ENCODE peak calls at places on chromosomes 12 and 14, in six cellular contexts. E, H, T, J, N and G are unnamed samples.

GRCh38 chr14:95143813-95144620 is 13.3 kb downstream of the DICER1 start:
- DNase-seq in J (peak; percentile 31), N (no peak), E (peak; percentile 24), T (no peak), H (no peak), G (no peak)

GRCh38 chr14:97298331-97298730 is 501.1 kb downstream of the VRK1 start:
- DNase-seq in N (no peak), E (no peak), H (no peak), T (no peak), J (no peak), G (no peak)

GRCh38 chr12:55974308-55974724 is 438 bp downstream of the RAB5B start:
- DNase-seq in N (no peak), H (no peak), J (peak; percentile 47), E (peak; percentile 45), T (no peak), G (no peak)

GRCh38 chr12:607541-608001 is 55.7 kb downstream of the NINJ2 start:
- DNase-seq in E (no peak), T (no peak), J (peak; percentile 88), N (no peak), H (no peak), G (no peak)

GRCh38 chr12:27537855-27538675 is 14.1 kb downstream of the PPFIBP1 start:
- DNase-seq in N (no peak), J (no peak), H (no peak), E (no peak), T (no peak), G (no peak)

GRCh38 chr12:64912501-64912900 is 88.1 kb downstream of the TBC1D30 start:
- DNase-seq in J (no peak), H (no peak), N (no peak), E (peak; percentile 31), T (no peak), G (no peak)

GRCh38 chr14:77485901-77486678 is 12.5 kb downstream of the ISM2 start:
- DNase-seq in J (no peak), N (peak; percentile 31), H (no peak), T (no peak), E (peak; percentile 47), G (no peak)

GRCh38 chr12:73159952-73160351 is 887.8 kb downstream of the TRHDE start:
- DNase-seq in J (no peak), E (no peak), N (no peak), T (no peak), H (no peak), G (no peak)

GRCh38 chr12:27009926-27010325 is 4.3 kb downstream of the TM7SF3 start:
- DNase-seq in J (peak; percentile 8), E (peak; percentile 9), N (no peak), H (no peak), T (no peak), G (no peak)

GRCh38 chr12:132986001-132986884 is at the start of gene ZNF26:
- DNase-seq in J (peak; percentile 94), N (peak; percentile 34), T (peak; percentile 59), H (peak; percentile 93), E (peak; percentile 87), G (peak; percentile 49)

GRCh38 chr14:88770736-88771135 is 22.0 kb downstream of the EML5 start:
- DNase-seq in E (no peak), N (no peak), H (no peak), T (no peak), J (no peak), G (no peak)

GRCh38 chr14:30179381-30180130 is 251.9 kb upstream of the PRKD1 start:
- DNase-seq in N (no peak), H (no peak), T (no peak), E (peak; percentile 29), J (no peak), G (no peak)

GRCh38 chr12:17079251-17079909 is 473.4 kb upstream of the LMO3 start:
- DNase-seq in T (no peak), H (no peak), J (no peak), N (no peak), E (no peak), G (no peak)

GRCh38 chr14:34711808-34712712 is 2.3 kb downstream of the CFL2 start:
- DNase-seq in N (no peak), J (no peak), E (no peak), T (no peak), H (no peak), G (no peak)

GRCh38 chr14:61372379-61372778 is 51.0 kb downstream of the PRKCH start:
- DNase-seq in N (no peak), J (no peak), H (no peak), T (no peak), E (no peak), G (no peak)

GRCh38 chr14:74141703-74142102 is 56.9 kb downstream of the LIN52 start:
- DNase-seq in N (no peak), E (peak; percentile 40), J (no peak), T (no peak), H (no peak), G (peak; percentile 83)

GRCh38 chr14:35934499-35934898 is 108.4 kb downstream of the BRMS1L start:
- DNase-seq in N (no peak), T (no peak), H (no peak), E (no peak), J (no peak), G (no peak)

GRCh38 chr14:35342160-35343010 is 50.2 kb downstream of the PSMA6 start:
- DNase-seq in H (peak; percentile 54), E (peak; percentile 67), T (no peak), J (no peak), N (no peak), G (no peak)

GRCh38 chr12:64621257-64621942 is 11.1 kb downstream of the RASSF3 start:
- DNase-seq in H (no peak), E (peak; percentile 61), T (peak; percentile 82), N (peak; percentile 74), J (peak; percentile 25), G (no peak)

GRCh38 chr12:54016051-54016450 is 7.3 kb downstream of the HOXC8 start:
- DNase-seq in T (no peak), J (no peak), N (no peak), H (no peak), E (no peak), G (no peak)

GRCh38 chr12:54017027-54017788 is 8.4 kb downstream of the HOXC8 start:
- DNase-seq in H (no peak), J (no peak), N (no peak), E (no peak), T (no peak), G (no peak)

GRCh38 chr12:54014315-54015209 is 5.8 kb downstream of the HOXC8 start:
- DNase-seq in E (no peak), J (no peak), T (no peak), N (no peak), H (no peak), G (no peak)

GRCh38 chr12:54016478-54016964 is 7.7 kb downstream of the HOXC8 start:
- DNase-seq in N (peak; percentile 86), E (peak; percentile 95), J (no peak), T (peak; percentile 52), H (no peak), G (no peak)

GRCh38 chr12:54015210-54015931 is 6.6 kb downstream of the HOXC8 start:
- DNase-seq in E (no peak), H (no peak), N (no peak), T (no peak), J (no peak), G (no peak)
- H3K4me3 ChIP-seq in E (peak overlapping the region; percentile 98), H (no peak overlapping the region), N (peak overlapping the region; percentile 88), T (no peak overlapping the region), J (no peak overlapping the region), G (no peak overlapping the region)

GRCh38 chr12:90064759-90065158 is 356.1 kb upstream of the ATP2B1 start:
- DNase-seq in N (no peak), H (no peak), J (no peak), E (peak; percentile 36), T (no peak), G (no peak)

GRCh38 chr12:90065301-90065801 is 356.7 kb upstream of the ATP2B1 start:
- DNase-seq in H (no peak), J (peak; percentile 83), T (no peak), E (no peak), N (no peak), G (no peak)

GRCh38 chr12:90067791-90068190 is 359.2 kb upstream of the ATP2B1 start:
- DNase-seq in J (no peak), N (no peak), H (no peak), E (no peak), T (no peak), G (no peak)

GRCh38 chr12:90074086-90074485 is 365.4 kb upstream of the ATP2B1 start:
- DNase-seq in J (no peak), T (no peak), E (no peak), H (no peak), N (no peak), G (no peak)

GRCh38 chr12:90069711-90070110 is 361.1 kb upstream of the ATP2B1 start:
- DNase-seq in J (no peak), E (no peak), H (no peak), T (no peak), N (no peak), G (no peak)
- H3K4me3 ChIP-seq in J (no peak overlapping the region), E (no peak overlapping the region), H (no peak overlapping the region), T (no peak overlapping the region), N (no peak overlapping the region), G (no peak overlapping the region)

DNA sequence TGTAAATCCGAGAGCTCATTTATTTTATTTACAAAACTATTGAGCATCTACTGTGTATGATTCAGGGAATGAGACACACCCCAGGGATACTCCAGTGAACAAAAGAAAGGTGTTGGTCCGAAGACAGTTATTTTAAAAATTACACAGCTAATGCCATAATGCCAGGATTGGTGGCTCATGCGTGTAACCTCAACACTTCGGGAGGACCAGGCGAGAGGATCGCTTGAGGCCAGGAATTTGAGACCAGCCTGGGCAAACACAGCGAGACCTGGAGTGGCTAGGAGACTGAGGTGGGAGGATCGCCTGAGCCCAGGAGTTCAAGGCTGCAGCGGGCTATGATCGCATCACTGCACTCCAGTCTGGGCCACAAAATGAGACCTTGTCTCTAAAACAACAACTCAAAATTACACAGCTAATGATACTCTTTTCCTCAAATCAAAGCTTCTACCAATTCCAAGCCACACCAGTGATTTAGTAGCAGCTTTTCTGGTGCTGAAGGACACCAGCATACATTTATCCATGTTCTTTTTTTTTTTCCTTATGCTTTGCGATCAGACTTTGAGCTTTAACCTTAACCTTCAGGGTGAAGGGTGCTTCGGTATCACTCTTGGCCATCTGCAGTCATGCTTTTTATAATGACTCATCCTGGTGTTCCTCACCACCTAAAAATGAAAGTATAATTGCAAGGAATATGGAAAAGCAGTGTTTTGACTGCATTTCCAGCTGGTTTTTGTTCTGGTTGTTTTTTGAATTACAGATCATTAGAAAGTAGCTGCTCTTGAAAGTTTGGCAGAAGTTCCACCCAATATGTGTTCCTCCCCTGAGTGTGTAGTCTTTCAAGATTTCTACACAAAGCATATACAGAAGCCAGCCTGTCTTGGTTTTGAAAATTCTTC is 1.1 kb upstream of the SLC41A2 start:
- DNase-seq in J (peak; percentile 50), N (no peak), H (peak; percentile 40), E (peak; percentile 60), T (peak; percentile 17), G (no peak)
- H3K4me3 ChIP-seq in J (no peak overlapping the region), N (peak overlapping the region; percentile 86), H (peak overlapping the region; percentile 83), E (peak overlapping the region; percentile 76), T (peak overlapping the region; percentile 88), G (peak overlapping the region; percentile 86)

GRCh38 chr12:53955036-53955775 is 503 bp downstream of the HOXC12 start:
- DNase-seq in J (no peak), N (no peak), E (no peak), H (no peak), T (no peak), G (no peak)
- H3K4me3 ChIP-seq in J (no peak overlapping the region), N (peak overlapping the region; percentile 18), E (no peak overlapping the region), H (no peak overlapping the region), T (peak overlapping the region; percentile 1), G (no peak overlapping the region)